ENCODE peak calls at places on chromosome 18, in eight cellular contexts. One of them, this sample, is unnamed. For H3K9me3, the result is how much of the 10 kb centered on the place peaks cover.

GRCh38 chr18:24989760-24990547 is 362.0 kb downstream of the ZNF521 start:
- DNase-seq in CD8-positive, alpha-beta memory T cell: no peak
- DNase-seq in breast epithelium: no peak
- DNase-seq in heart left ventricle: no peak
- DNase-seq in kidney: no peak
- DNase-seq in thoracic aorta: no peak
- DNase-seq in SK-N-SH: no peak
- DNase-seq in upper lobe of right lung: no peak
- DNase-seq in this sample: no peak

GRCh38 chr18:23994361-23994902 is 20.1 kb upstream of the TTC39C start:
- DNase-seq in CD8-positive, alpha-beta memory T cell: no peak
- DNase-seq in breast epithelium: no peak
- DNase-seq in heart left ventricle: no peak
- DNase-seq in kidney: peak
- DNase-seq in thoracic aorta: no peak
- DNase-seq in SK-N-SH: peak
- DNase-seq in upper lobe of right lung: no peak
- DNase-seq in this sample: peak

GRCh38 chr18:76984193-76985155 is 148.1 kb downstream of the MBP start:
- DNase-seq in CD8-positive, alpha-beta memory T cell: no peak
- DNase-seq in breast epithelium: peak
- DNase-seq in heart left ventricle: no peak
- DNase-seq in kidney: peak
- DNase-seq in thoracic aorta: no peak
- DNase-seq in SK-N-SH: no peak
- DNase-seq in upper lobe of right lung: peak
- DNase-seq in this sample: no peak

GRCh38 chr18:64097497-64097896 is 51.4 kb downstream of the LINC00305 start:
- DNase-seq in CD8-positive, alpha-beta memory T cell: no peak
- DNase-seq in breast epithelium: no peak
- DNase-seq in heart left ventricle: no peak
- DNase-seq in kidney: no peak
- DNase-seq in thoracic aorta: no peak
- DNase-seq in SK-N-SH: no peak
- DNase-seq in upper lobe of right lung: no peak
- DNase-seq in this sample: no peak

GRCh38 chr18:22106536-22107292 is 62.7 kb upstream of the GATA6 start:
- DNase-seq in CD8-positive, alpha-beta memory T cell: no peak
- DNase-seq in breast epithelium: no peak
- DNase-seq in heart left ventricle: no peak
- DNase-seq in kidney: no peak
- DNase-seq in thoracic aorta: no peak
- DNase-seq in SK-N-SH: no peak
- DNase-seq in upper lobe of right lung: no peak
- DNase-seq in this sample: no peak

GRCh38 chr18:36516258-36516657 is 218.7 kb downstream of the FHOD3 start:
- DNase-seq in CD8-positive, alpha-beta memory T cell: no peak
- DNase-seq in breast epithelium: no peak
- DNase-seq in heart left ventricle: no peak
- DNase-seq in kidney: no peak
- DNase-seq in thoracic aorta: no peak
- DNase-seq in SK-N-SH: no peak
- DNase-seq in upper lobe of right lung: no peak
- DNase-seq in this sample: no peak

GRCh38 chr18:3219621-3220335 is at the start of gene MYOM1:
- DNase-seq in CD8-positive, alpha-beta memory T cell: no peak
- DNase-seq in breast epithelium: no peak
- DNase-seq in heart left ventricle: peak
- DNase-seq in kidney: no peak
- DNase-seq in thoracic aorta: no peak
- DNase-seq in SK-N-SH: no peak
- DNase-seq in upper lobe of right lung: no peak
- DNase-seq in this sample: no peak

GRCh38 chr18:23894661-23895175 is 119.8 kb upstream of the TTC39C start:
- DNase-seq in CD8-positive, alpha-beta memory T cell: no peak
- DNase-seq in breast epithelium: no peak
- DNase-seq in heart left ventricle: no peak
- DNase-seq in kidney: no peak
- DNase-seq in thoracic aorta: no peak
- DNase-seq in SK-N-SH: no peak
- DNase-seq in upper lobe of right lung: no peak
- DNase-seq in this sample: no peak

GRCh38 chr18:49041677-49042570 is 91.2 kb upstream of the SMAD7 start:
- DNase-seq in CD8-positive, alpha-beta memory T cell: peak
- DNase-seq in breast epithelium: no peak
- DNase-seq in heart left ventricle: peak
- DNase-seq in kidney: no peak
- DNase-seq in thoracic aorta: no peak
- DNase-seq in SK-N-SH: no peak
- DNase-seq in upper lobe of right lung: no peak
- DNase-seq in this sample: no peak

GRCh38 chr18:32450026-32450681 is 20.5 kb downstream of the GAREM1 start:
- DNase-seq in CD8-positive, alpha-beta memory T cell: no peak
- DNase-seq in breast epithelium: no peak
- DNase-seq in heart left ventricle: no peak
- DNase-seq in kidney: no peak
- DNase-seq in thoracic aorta: no peak
- DNase-seq in SK-N-SH: no peak
- DNase-seq in upper lobe of right lung: no peak
- DNase-seq in this sample: no peak

GRCh38 chr18:44826418-44827259 is 146.0 kb downstream of the SETBP1 start:
- DNase-seq in CD8-positive, alpha-beta memory T cell: no peak
- DNase-seq in breast epithelium: peak
- DNase-seq in heart left ventricle: peak
- DNase-seq in kidney: peak
- DNase-seq in thoracic aorta: peak
- DNase-seq in SK-N-SH: no peak
- DNase-seq in upper lobe of right lung: no peak
- DNase-seq in this sample: no peak

GRCh38 chr18:75167759-75168211 is 41.2 kb downstream of the PTGR3 start:
- DNase-seq in CD8-positive, alpha-beta memory T cell: no peak
- DNase-seq in breast epithelium: no peak
- DNase-seq in heart left ventricle: peak
- DNase-seq in kidney: no peak
- DNase-seq in thoracic aorta: no peak
- DNase-seq in SK-N-SH: no peak
- DNase-seq in upper lobe of right lung: no peak
- DNase-seq in this sample: no peak

GRCh38 chr18:11154369-11154982 is 5.1 kb upstream of the PIEZO2 start:
- DNase-seq in CD8-positive, alpha-beta memory T cell: no peak
- DNase-seq in breast epithelium: no peak
- DNase-seq in heart left ventricle: no peak
- DNase-seq in kidney: no peak
- DNase-seq in thoracic aorta: no peak
- DNase-seq in SK-N-SH: no peak
- DNase-seq in upper lobe of right lung: no peak
- DNase-seq in this sample: no peak

GRCh38 chr18:9297007-9297393 is 37.6 kb upstream of the TWSG1 start:
- DNase-seq in CD8-positive, alpha-beta memory T cell: no peak
- DNase-seq in breast epithelium: no peak
- DNase-seq in heart left ventricle: no peak
- DNase-seq in kidney: peak
- DNase-seq in thoracic aorta: no peak
- DNase-seq in SK-N-SH: no peak
- DNase-seq in upper lobe of right lung: no peak
- DNase-seq in this sample: no peak
- H3K9me3 ChIP-seq in CD8-positive, alpha-beta memory T cell: under half
- H3K9me3 ChIP-seq in breast epithelium: under half
- H3K9me3 ChIP-seq in heart left ventricle: under half
- H3K9me3 ChIP-seq in kidney: under half
- H3K9me3 ChIP-seq in thoracic aorta: under half
- H3K9me3 ChIP-seq in SK-N-SH: under half
- H3K9me3 ChIP-seq in upper lobe of right lung: under half
- H3K9me3 ChIP-seq in this sample: under half

DNA sequence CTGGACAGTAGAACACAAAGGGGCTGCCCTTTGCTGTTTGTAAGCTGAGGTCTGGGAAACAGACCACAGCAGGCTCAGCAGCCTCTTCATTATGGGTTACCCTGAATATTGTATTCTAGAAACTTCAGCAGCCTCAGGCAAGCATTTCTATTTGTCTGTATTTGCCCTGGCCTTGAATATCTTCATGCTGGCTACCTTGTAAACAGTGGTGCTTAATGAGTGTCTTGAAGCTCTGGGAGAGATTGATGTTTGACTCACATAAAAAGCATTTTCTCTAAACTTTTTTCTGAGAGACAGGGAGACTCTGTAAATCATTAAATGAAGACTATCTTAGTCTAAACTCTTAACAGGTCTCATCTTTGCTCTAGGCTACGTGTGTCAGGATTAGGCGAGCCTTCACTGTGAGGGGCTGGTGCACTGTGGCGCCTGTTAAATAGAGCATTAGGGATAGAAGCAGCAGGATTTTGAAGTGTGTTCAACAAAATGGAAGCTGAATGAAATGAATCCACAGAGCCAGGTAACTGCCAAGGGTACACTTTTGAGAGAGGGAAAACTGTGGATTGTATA is 53.1 kb upstream of the MEX3C start:
- DNase-seq in CD8-positive, alpha-beta memory T cell: no peak
- DNase-seq in breast epithelium: no peak
- DNase-seq in heart left ventricle: no peak
- DNase-seq in kidney: no peak
- DNase-seq in thoracic aorta: no peak
- DNase-seq in SK-N-SH: no peak
- DNase-seq in upper lobe of right lung: no peak
- DNase-seq in this sample: no peak
- H3K9me3 ChIP-seq in CD8-positive, alpha-beta memory T cell: under half
- H3K9me3 ChIP-seq in breast epithelium: under half
- H3K9me3 ChIP-seq in heart left ventricle: under half
- H3K9me3 ChIP-seq in kidney: under half
- H3K9me3 ChIP-seq in thoracic aorta: under half
- H3K9me3 ChIP-seq in SK-N-SH: under half
- H3K9me3 ChIP-seq in upper lobe of right lung: under half
- H3K9me3 ChIP-seq in this sample: under half

GRCh38 chr18:56107821-56108485 is 520.0 kb upstream of the TCF4 start:
- DNase-seq in CD8-positive, alpha-beta memory T cell: no peak
- DNase-seq in breast epithelium: no peak
- DNase-seq in heart left ventricle: no peak
- DNase-seq in kidney: no peak
- DNase-seq in thoracic aorta: no peak
- DNase-seq in SK-N-SH: no peak
- DNase-seq in upper lobe of right lung: no peak
- DNase-seq in this sample: no peak

GRCh38 chr18:56108486-56109367 is 520.7 kb upstream of the TCF4 start:
- DNase-seq in CD8-positive, alpha-beta memory T cell: no peak
- DNase-seq in breast epithelium: no peak
- DNase-seq in heart left ventricle: no peak
- DNase-seq in kidney: peak
- DNase-seq in thoracic aorta: no peak
- DNase-seq in SK-N-SH: no peak
- DNase-seq in upper lobe of right lung: no peak
- DNase-seq in this sample: no peak

GRCh38 chr18:56115072-56116038 is 523.0 kb downstream of the TXNL1 start:
- DNase-seq in CD8-positive, alpha-beta memory T cell: no peak
- DNase-seq in breast epithelium: no peak
- DNase-seq in heart left ventricle: no peak
- DNase-seq in kidney: no peak
- DNase-seq in thoracic aorta: no peak
- DNase-seq in SK-N-SH: no peak
- DNase-seq in upper lobe of right lung: no peak
- DNase-seq in this sample: no peak

GRCh38 chr18:56112984-56113383 is 525.0 kb upstream of the TCF4 start:
- DNase-seq in CD8-positive, alpha-beta memory T cell: no peak
- DNase-seq in breast epithelium: no peak
- DNase-seq in heart left ventricle: no peak
- DNase-seq in kidney: no peak
- DNase-seq in thoracic aorta: no peak
- DNase-seq in SK-N-SH: no peak
- DNase-seq in upper lobe of right lung: no peak
- DNase-seq in this sample: no peak

DNA sequence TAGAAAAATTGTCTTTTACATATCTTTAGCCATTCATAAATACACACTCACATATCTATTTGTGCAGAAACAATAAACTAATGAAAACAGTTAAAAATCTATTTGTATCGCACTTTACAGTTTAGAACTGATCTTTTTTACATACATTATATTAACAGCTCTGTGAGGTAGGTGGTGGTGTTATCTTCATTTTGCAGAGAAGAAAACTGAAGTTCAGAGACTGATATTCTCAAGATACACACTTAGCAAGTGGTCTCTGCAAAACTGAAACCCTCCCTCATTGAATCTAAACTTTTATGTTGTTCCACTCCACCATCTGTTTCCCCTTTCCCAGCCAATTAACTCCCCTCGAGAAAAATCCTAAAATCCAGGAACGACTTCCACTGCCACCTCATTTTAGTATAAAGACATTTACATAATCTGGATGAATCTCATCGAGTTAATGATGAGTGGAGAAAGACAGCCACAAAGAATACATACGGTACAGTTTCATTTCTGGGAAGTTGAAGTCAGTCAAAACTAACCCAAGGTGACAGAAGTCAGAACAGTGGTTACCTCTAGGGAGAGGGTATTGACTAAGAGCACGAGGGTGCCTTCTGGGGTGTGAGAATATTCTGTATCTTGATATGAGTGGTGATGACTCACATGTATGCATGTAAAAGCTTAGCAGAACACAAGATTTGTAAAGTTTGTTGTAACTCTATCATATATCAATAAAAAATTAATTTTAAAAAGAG is 524.2 kb upstream of the TCF4 start:
- DNase-seq in CD8-positive, alpha-beta memory T cell: no peak
- DNase-seq in breast epithelium: no peak
- DNase-seq in heart left ventricle: no peak
- DNase-seq in kidney: no peak
- DNase-seq in thoracic aorta: no peak
- DNase-seq in SK-N-SH: no peak
- DNase-seq in upper lobe of right lung: no peak
- DNase-seq in this sample: no peak
- H3K9me3 ChIP-seq in CD8-positive, alpha-beta memory T cell: under half
- H3K9me3 ChIP-seq in breast epithelium: under half
- H3K9me3 ChIP-seq in heart left ventricle: under half
- H3K9me3 ChIP-seq in kidney: under half
- H3K9me3 ChIP-seq in thoracic aorta: under half
- H3K9me3 ChIP-seq in SK-N-SH: under half
- H3K9me3 ChIP-seq in upper lobe of right lung: under half
- H3K9me3 ChIP-seq in this sample: under half

DNA sequence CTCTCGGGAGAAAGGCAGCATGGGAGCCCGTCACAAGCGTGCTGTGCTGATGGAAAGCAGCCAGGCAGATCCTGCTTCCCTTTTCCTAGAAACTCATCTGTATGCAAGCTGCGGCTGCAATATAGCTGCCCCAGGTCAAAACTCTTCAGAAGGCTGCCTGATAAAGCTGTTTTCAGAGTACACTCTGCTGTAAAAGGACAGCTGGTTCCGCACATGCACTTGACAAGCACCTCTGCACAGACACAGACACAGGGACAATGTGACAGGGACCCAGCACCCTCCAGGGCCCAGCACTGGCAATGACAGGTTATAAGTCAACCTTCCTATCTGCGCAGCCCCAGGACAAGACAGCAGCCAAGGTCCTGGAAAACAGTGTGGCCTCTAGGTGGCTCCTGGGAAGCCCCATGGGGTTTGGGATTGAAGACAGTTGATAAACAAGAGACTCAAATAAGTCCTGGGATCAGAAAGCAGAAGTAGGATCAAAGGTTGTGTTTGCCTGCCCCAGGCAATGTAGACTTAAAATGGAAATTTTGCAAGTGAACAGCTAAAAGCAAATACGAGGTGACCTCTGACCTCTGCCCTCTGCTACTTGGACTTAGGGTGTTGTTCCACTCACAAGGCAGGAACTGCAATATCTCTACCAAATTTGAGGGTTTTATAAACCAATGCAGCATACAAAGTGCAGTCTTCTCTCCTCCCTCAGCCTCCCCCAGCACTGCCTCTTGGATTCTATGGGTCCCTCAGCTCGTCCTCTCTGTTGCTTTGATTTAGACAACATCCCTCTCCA is 16.9 kb downstream of the SLC66A2 start:
- DNase-seq in CD8-positive, alpha-beta memory T cell: no peak
- DNase-seq in breast epithelium: peak
- DNase-seq in heart left ventricle: peak
- DNase-seq in kidney: peak
- DNase-seq in thoracic aorta: no peak
- DNase-seq in SK-N-SH: no peak
- DNase-seq in upper lobe of right lung: peak
- DNase-seq in this sample: no peak
- H3K9me3 ChIP-seq in CD8-positive, alpha-beta memory T cell: under half
- H3K9me3 ChIP-seq in breast epithelium: under half
- H3K9me3 ChIP-seq in heart left ventricle: under half
- H3K9me3 ChIP-seq in kidney: under half
- H3K9me3 ChIP-seq in thoracic aorta: under half
- H3K9me3 ChIP-seq in SK-N-SH: under half
- H3K9me3 ChIP-seq in upper lobe of right lung: under half
- H3K9me3 ChIP-seq in this sample: under half

This sample was measured in T-helper 17 cell.